ENCODE peak calls at places on chromosome 16, in ten cellular contexts. E, L, J, U, R, M, O, X, Z and T are unnamed samples.

GRCh38 chr16:11499295-11500089 is 87.2 kb downstream of the LITAF start:
- DNase-seq in O (no peak), Z (no peak), X (no peak), J (peak; percentile 45), L (no peak), E (no peak), U (no peak), M (no peak), R (no peak), T (no peak)

GRCh38 chr16:83706394-83706793 is 101.4 kb upstream of the HSBP1 start:
- DNase-seq in L (no peak), O (no peak), Z (no peak), J (no peak), X (no peak), R (no peak), M (no peak), U (no peak), E (no peak), T (no peak)

GRCh38 chr16:27321013-27321960 is 7.5 kb downstream of the IL4R start:
- DNase-seq in J (no peak), U (no peak), E (no peak), M (no peak), L (no peak), Z (no peak), X (peak; percentile 48), R (no peak), O (no peak), T (no peak)

GRCh38 chr16:31143036-31143888 is 6.6 kb downstream of the PRSS36 start:
- DNase-seq in U (no peak), R (no peak), Z (peak; percentile 65), E (no peak), O (no peak), M (no peak), J (no peak), L (peak; percentile 43), X (no peak), T (no peak)

GRCh38 chr16:9308300-9309209 is 217.1 kb downstream of the HAPSTR1 start:
- DNase-seq in E (no peak), O (no peak), J (no peak), U (no peak), M (no peak), Z (no peak), L (no peak), R (no peak), X (no peak), T (no peak)

GRCh38 chr16:17493012-17493411 is 22.3 kb upstream of the XYLT1 start:
- DNase-seq in U (no peak), L (no peak), X (no peak), J (no peak), E (no peak), Z (no peak), R (no peak), O (no peak), M (no peak), T (no peak)

GRCh38 chr16:50838885-50839284 is 97.0 kb downstream of the CYLD start:
- DNase-seq in O (no peak), X (no peak), U (no peak), J (no peak), E (no peak), Z (no peak), R (no peak), L (no peak), M (no peak), T (no peak)

GRCh38 chr16:30377812-30378235 is 3.2 kb downstream of the MYL11 start:
- DNase-seq in X (peak; percentile 85), E (peak; percentile 95), M (no peak), U (peak; percentile 68), L (peak; percentile 92), R (peak; percentile 96), J (peak; percentile 95), O (peak; percentile 85), Z (peak; percentile 97), T (peak; percentile 92)

GRCh38 chr16:74279266-74279665 is 17.3 kb upstream of the PSMD7 start:
- DNase-seq in L (no peak), Z (no peak), M (no peak), R (no peak), E (no peak), X (no peak), J (no peak), U (no peak), O (no peak), T (no peak)

GRCh38 chr16:75108792-75109731 is 7.5 kb downstream of the LDHD start:
- DNase-seq in O (peak; percentile 85), E (peak; percentile 90), J (no peak), U (peak; percentile 79), L (peak; percentile 95), M (no peak), R (peak; percentile 82), Z (peak; percentile 95), X (peak; percentile 96), T (peak; percentile 60)

GRCh38 chr16:11534262-11534661 is 52.5 kb downstream of the LITAF start:
- DNase-seq in M (no peak), U (no peak), X (no peak), Z (no peak), O (no peak), J (no peak), R (no peak), L (peak; percentile 48), E (peak; percentile 48), T (no peak)

GRCh38 chr16:4505356-4506153 is 29.4 kb downstream of the HMOX2 start:
- DNase-seq in Z (peak; percentile 59), M (no peak), L (peak; percentile 27), O (no peak), U (no peak), X (no peak), J (no peak), E (no peak), R (no peak), T (peak; percentile 83)

GRCh38 chr16:30715777-30716445 is 16.9 kb downstream of the SRCAP start:
- DNase-seq in R (no peak), X (peak; percentile 36), M (no peak), O (no peak), E (peak; percentile 57), U (no peak), J (no peak), Z (no peak), L (no peak), T (peak; percentile 46)

GRCh38 chr16:48386559-48387312 is 1.5 kb upstream of the SIAH1 start:
- DNase-seq in E (no peak), Z (peak; percentile 64), O (no peak), M (no peak), R (no peak), J (no peak), X (no peak), U (no peak), L (no peak), T (no peak)
- H3K4me3 ChIP-seq in E (no peak overlapping the region), Z (peak overlapping the region; percentile 15), O (peak overlapping the region; percentile 92), M (no peak overlapping the region), R (no peak overlapping the region), J (no peak overlapping the region), X (no peak overlapping the region), U (no peak overlapping the region), L (no peak overlapping the region), T (no peak overlapping the region)

GRCh38 chr16:64892843-64893242 is 229.0 kb downstream of the CDH11 start:
- DNase-seq in R (no peak), L (no peak), Z (no peak), M (no peak), J (no peak), X (peak; percentile 93), U (peak; percentile 75), E (peak; percentile 56), O (no peak), T (no peak)
- H3K27ac ChIP-seq in R (no peak overlapping the region), L (no peak overlapping the region), Z (no peak overlapping the region), M (no peak overlapping the region), J (no peak overlapping the region), X (no peak overlapping the region), U (no peak overlapping the region), E (no peak overlapping the region), O (no peak overlapping the region), T (no peak overlapping the region)

GRCh38 chr16:85337910-85338637 is 225.8 kb upstream of the CIBAR2 start:
- DNase-seq in R (no peak), X (no peak), E (no peak), L (no peak), M (no peak), O (no peak), Z (no peak), J (no peak), U (no peak), T (no peak)

GRCh38 chr16:85333744-85334640 is 221.7 kb upstream of the CIBAR2 start:
- DNase-seq in X (no peak), E (no peak), L (no peak), R (no peak), M (no peak), Z (no peak), O (no peak), J (no peak), U (no peak), T (no peak)

GRCh38 chr16:85334718-85335583 is 222.7 kb upstream of the CIBAR2 start:
- DNase-seq in Z (no peak), M (no peak), J (peak; percentile 81), U (no peak), R (no peak), L (no peak), O (no peak), X (no peak), E (peak; percentile 49), T (no peak)

GRCh38 chr16:85333337-85333736 is 221.1 kb upstream of the CIBAR2 start:
- DNase-seq in M (no peak), J (no peak), Z (no peak), X (no peak), O (no peak), U (no peak), E (no peak), L (no peak), R (no peak), T (no peak)

DNA sequence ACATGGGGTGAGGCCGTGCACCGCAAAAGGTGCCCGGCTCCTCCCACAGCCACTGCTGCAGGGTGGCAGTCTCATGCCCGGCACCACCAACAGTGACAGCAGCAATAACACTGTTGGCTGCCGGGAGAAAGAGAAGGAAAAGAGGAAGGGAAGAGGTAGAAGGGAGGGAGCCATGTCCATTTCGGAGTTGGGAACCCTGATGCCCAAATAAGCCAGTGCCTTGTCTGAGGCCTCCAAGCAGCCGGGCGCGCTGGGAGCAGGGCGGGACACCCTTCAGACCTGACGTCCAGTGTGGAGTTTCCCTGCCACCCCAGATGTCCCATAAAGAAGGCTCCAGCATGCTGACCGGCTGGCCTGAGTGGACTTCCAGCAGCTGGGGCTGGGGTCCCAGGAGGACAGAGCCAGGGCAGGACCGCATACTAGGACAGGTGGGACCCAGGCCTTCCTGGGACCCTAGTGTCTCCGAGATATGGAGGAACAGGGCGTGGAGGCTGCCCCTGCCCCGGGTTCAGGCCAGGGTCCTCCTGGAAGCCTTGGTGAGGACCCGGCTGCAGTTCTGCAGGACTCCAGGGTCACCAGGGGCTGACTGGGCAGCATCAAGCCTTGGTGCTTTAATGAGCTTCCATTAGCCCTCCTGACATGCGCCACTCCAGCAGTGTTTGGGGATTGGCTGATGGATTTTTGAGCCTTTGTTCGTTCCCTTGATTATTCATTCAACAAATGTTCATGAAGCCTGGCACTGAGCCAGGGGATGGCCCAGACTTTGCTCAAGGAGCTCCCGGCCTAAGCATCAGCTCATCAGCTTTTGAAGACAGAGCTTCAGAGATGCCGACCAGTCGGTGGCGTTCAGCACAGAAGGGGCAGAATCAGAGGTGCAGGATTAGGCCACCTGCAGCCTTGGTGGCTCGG is 223.6 kb upstream of the CIBAR2 start:
- DNase-seq in U (no peak), L (no peak), X (peak; percentile 52), Z (no peak), R (no peak), E (peak; percentile 43), J (no peak), O (no peak), M (no peak), T (no peak)
- H3K4me3 ChIP-seq in U (no peak overlapping the region), L (no peak overlapping the region), X (no peak overlapping the region), Z (no peak overlapping the region), R (no peak overlapping the region), E (no peak overlapping the region), J (no peak overlapping the region), O (no peak overlapping the region), M (peak overlapping the region; percentile 45), T (peak overlapping the region; percentile 43)

GRCh38 chr16:72932677-72933335 is 115.1 kb downstream of the ZFHX3 start:
- DNase-seq in L (no peak), U (no peak), O (no peak), R (no peak), E (no peak), J (no peak), M (no peak), Z (no peak), X (no peak), T (no peak)
- H3K27ac ChIP-seq in L (no peak overlapping the region), U (no peak overlapping the region), O (no peak overlapping the region), R (peak overlapping the region; percentile 44), E (no peak overlapping the region), J (no peak overlapping the region), M (no peak overlapping the region), Z (no peak overlapping the region), X (no peak overlapping the region), T (no peak overlapping the region)